ENCODE peak calls at places on chromosomes 1 and 21, in six cellular contexts. Z is K562, P is suprapubic skin, I is upper lobe of left lung, U is tibial nerve, T is transverse colon. R is an unnamed sample.

GRCh38 chr1:192201303-192201702 is 43.0 kb downstream of the RGS18 start:
- DNase-seq in I (no peak), U (no peak), Z (peak), T (no peak), P (no peak), R (no peak)

GRCh38 chr1:38114231-38114630 is 67.6 kb upstream of the POU3F1 start:
- DNase-seq in P (no peak), U (no peak), Z (no peak), I (no peak), T (no peak), R (no peak)

GRCh38 chr1:18972531-18972930 is 16.1 kb upstream of the IFFO2 start:
- DNase-seq in P (no peak), I (no peak), U (peak), Z (no peak), T (no peak), R (peak)

GRCh38 chr1:152218762-152219436 is 5.1 kb downstream of the HRNR start:
- DNase-seq in I (peak), T (no peak), U (no peak), Z (no peak), P (peak), R (no peak)

GRCh38 chr1:30737357-30738039 is 14.1 kb upstream of the MATN1 start:
- DNase-seq in U (no peak), Z (no peak), T (no peak), I (peak), P (no peak), R (no peak)

GRCh38 chr1:211372463-211372862 is 45.8 kb downstream of the TRAF5 start:
- DNase-seq in I (no peak), T (no peak), U (no peak), P (no peak), Z (peak), R (no peak)

GRCh38 chr1:208985231-208985630 is 598.3 kb upstream of the CAMK1G start:
- DNase-seq in I (no peak), T (no peak), P (no peak), U (no peak), Z (no peak), R (no peak)

GRCh38 chr1:223364685-223365382 is 858 bp upstream of the SUSD4 start:
- DNase-seq in P (no peak), I (peak), Z (peak), U (no peak), T (no peak), R (no peak)

GRCh38 chr1:168751195-168751650 is 22.2 kb upstream of the DPT start:
- DNase-seq in I (no peak), T (no peak), P (no peak), Z (no peak), U (no peak), R (no peak)

GRCh38 chr1:44050261-44050660 is 19.0 kb upstream of the SLC6A9 start:
- DNase-seq in I (no peak), T (no peak), P (peak), Z (no peak), U (no peak), R (no peak)

GRCh38 chr1:18703041-18703621 is 72.5 kb downstream of the PAX7 start:
- DNase-seq in U (no peak), T (no peak), P (no peak), Z (peak), I (no peak), R (peak)

GRCh38 chr21:45590726-45591618 is 48.7 kb upstream of the SLC19A1 start:
- DNase-seq in U (no peak), Z (peak), T (peak), P (peak), I (peak), R (no peak)

GRCh38 chr1:231643333-231644237 is 17.0 kb downstream of the DISC1 start:
- DNase-seq in P (no peak), Z (no peak), U (no peak), T (no peak), I (no peak), R (no peak)

GRCh38 chr1:207993477-207994445 is 82.8 kb upstream of the CD34 start:
- DNase-seq in Z (peak), T (no peak), U (no peak), I (no peak), P (no peak), R (peak)

GRCh38 chr1:66831529-66832239 is 30.6 kb upstream of the INSL5 start:
- DNase-seq in U (no peak), T (no peak), I (no peak), Z (no peak), P (no peak), R (no peak)

GRCh38 chr1:114468710-114469468 is 42.1 kb downstream of the TRIM33 start:
- DNase-seq in Z (no peak), I (no peak), T (no peak), P (no peak), U (no peak), R (no peak)

GRCh38 chr1:118979754-118980270 is 8.3 kb downstream of the TBX15 start:
- DNase-seq in Z (no peak), I (peak), T (no peak), P (no peak), U (no peak), R (no peak)

GRCh38 chr1:26477446-26478152 is 5.4 kb downstream of the HMGN2 start:
- DNase-seq in U (no peak), T (no peak), P (no peak), I (no peak), Z (no peak), R (no peak)

GRCh38 chr1:3557366-3557765 is 53.9 kb downstream of the MEGF6 start:
- DNase-seq in P (no peak), I (peak), T (no peak), U (no peak), Z (no peak), R (no peak)

GRCh38 chr1:57908471-57908870 is 484.6 kb upstream of the DAB1 start:
- DNase-seq in T (no peak), P (no peak), Z (no peak), U (no peak), I (no peak), R (no peak)

GRCh38 chr1:38777464-38777957 is 82.1 kb downstream of the RRAGC start:
- DNase-seq in U (no peak), T (no peak), Z (peak), P (no peak), I (no peak), R (no peak)

GRCh38 chr1:5709976-5710375 is 282.2 kb downstream of the NPHP4 start:
- DNase-seq in Z (no peak), U (no peak), I (no peak), T (no peak), P (peak), R (no peak)

GRCh38 chr1:79496129-79496528 is 489.6 kb upstream of the ADGRL4 start:
- DNase-seq in I (no peak), T (no peak), P (no peak), Z (no peak), U (no peak), R (no peak)

GRCh38 chr1:59290173-59290954 is 6.5 kb upstream of the FGGY start:
- DNase-seq in I (no peak), T (peak), Z (peak), P (no peak), U (no peak), R (peak)

GRCh38 chr1:180916771-180917170 is 4.1 kb downstream of the KIAA1614 start:
- DNase-seq in P (no peak), U (no peak), T (no peak), Z (no peak), I (peak), R (no peak)

DNA sequence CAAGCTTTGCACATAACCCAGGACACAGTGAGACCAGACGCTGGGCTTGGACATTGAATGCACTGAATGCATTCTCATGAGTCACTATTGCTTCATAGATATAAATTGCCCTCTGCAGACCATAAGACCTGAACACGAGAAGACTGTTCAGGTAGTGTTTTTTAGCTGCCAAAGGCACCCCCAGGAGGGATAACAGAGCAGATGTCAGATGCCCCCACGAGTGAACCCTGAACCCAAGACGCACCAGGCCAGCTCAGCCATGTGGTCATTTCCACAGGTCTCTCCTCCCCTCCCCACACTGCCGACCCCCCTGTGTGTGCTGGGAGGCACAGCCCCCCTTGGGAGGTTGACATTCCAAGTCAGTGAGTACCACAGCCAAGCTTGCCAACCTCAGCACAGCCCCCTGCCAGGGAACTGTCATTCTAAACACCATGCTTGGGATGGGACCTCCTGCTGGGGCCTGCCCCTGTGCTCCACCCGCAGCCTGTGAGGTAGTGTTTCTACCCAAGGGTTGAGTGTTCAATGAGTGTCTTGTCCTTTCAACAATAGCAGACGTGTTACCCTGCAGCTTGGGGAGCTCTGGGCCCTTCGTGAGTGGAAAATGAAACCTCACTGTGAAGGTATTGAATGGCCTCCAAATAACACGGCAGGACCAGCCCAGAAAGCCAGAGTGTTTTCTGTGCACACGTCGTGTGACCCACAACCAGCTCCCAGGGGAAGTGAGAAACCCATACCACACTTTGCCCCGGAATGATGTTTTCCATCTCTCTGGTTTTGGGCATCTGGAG is 68.2 kb downstream of the PSMG1 start:
- DNase-seq in U (no peak), Z (no peak), P (no peak), I (no peak), T (no peak), R (no peak)
- TF ChIP-seq EP300 in U (no peak), Z (no peak), P (no peak), I (no peak), T (no peak), R (no peak)

DNA sequence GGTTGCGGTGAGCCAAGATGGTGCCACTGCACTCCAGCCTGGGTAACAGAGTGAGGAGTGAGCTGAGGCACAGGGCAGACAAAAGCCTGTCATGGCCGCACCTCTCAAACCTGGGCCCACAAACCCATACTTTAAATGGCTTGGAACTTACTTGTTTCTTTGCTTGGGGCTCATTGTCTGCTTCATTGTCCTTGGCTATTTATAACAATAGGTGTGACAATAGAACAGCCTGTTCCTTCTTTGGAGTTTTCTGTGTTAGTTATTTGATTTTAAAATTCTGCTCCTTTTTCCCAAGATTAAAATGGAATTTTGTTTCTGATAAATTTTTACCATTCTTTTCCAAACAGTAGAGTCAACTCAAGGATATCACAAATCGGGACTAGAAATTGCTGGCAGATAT is 94.7 kb downstream of the PBX1 start:
- DNase-seq in Z (no peak), P (no peak), I (no peak), T (no peak), U (no peak), R (no peak)
- TF ChIP-seq CTCF in Z (no peak), P (no peak), I (no peak), T (no peak), U (no peak), R (no peak)

GRCh38 chr1:101996830-101997485 is at the start of gene OLFM3:
- DNase-seq in Z (no peak), P (no peak), I (peak), T (no peak), U (no peak), R (no peak)

GRCh38 chr1:101995984-101996731 is 568 bp downstream of the OLFM3 start:
- DNase-seq in T (no peak), P (no peak), U (no peak), Z (no peak), I (no peak), R (no peak)

GRCh38 chr1:102002057-102002456 is 5.3 kb upstream of the OLFM3 start:
- DNase-seq in P (no peak), I (no peak), U (no peak), T (no peak), Z (no peak), R (no peak)
- TF ChIP-seq EP300 in P (no peak), I (no peak), U (no peak), T (no peak), Z (no peak), R (no peak)

GRCh38 chr1:187471555-187471954 is 642.8 kb downstream of the PLA2G4A start:
- DNase-seq in I (no peak), U (no peak), T (no peak), Z (no peak), P (no peak), R (peak)
- TF ChIP-seq CTCF in I (no peak), U (no peak), T (no peak), Z (no peak), P (no peak), R (no peak)

DNA sequence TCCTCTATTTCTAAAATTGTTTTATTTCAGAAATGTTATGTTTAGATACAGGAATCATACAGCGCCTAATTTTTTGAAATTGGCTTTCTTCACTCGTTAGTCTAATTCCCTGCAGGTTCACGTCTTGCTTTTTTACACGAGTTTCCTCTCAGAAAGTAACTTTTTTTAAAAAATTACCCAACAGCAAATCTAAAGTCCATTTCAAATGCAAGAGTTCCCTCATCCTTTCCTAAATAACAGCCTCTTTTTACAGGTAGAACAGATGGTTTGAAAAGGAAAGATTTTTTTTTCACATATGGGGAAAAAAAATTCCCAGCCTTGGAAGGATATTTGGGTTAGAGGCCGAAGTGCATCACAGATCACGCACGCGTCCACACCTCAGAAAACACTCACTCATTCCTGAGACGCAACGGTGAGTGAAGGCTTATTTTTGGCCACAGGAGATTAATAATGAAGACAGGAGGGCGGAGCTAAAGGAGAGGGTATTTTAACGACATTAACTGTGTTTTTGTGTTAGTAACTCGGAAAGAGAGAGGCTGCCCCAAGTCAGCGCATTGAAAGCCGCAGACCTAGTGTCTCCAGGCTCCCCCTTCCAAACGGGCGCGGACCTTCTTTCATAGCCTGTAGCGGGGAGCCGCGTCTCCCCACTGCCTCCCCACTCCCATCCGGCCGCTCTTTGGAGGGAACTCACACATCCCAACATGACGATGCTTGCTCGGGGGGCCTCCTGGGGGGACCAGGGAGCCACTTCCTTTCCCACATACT is 936 bp upstream of the RIPK4 start:
- DNase-seq in P (no peak), I (no peak), T (no peak), Z (no peak), U (no peak), R (no peak)
- TF ChIP-seq EP300 in P (no peak), I (no peak), T (no peak), Z (no peak), U (no peak), R (no peak)

DNA sequence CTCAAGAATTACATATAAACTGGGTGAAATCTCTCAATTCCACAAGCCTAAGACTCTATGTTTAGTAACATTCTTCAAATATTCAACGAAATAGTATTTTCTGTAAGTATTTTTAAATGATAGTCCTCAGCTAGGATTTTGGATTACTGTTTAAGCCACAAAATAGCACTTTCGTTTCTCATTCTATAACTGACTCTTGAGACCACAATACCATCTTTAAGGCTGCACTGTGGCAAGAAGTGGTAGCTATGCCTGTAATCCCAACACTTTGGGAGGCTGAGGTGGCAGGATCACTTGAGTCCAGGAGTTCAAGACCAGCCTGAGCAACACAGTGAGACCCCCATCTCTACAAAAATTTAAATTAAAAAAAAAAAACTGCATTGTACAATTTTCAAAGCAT is 126.7 kb downstream of the CDC42BPA start:
- DNase-seq in P (no peak), T (no peak), I (no peak), U (no peak), Z (no peak), R (no peak)
- TF ChIP-seq CTCF in P (no peak), T (no peak), I (no peak), U (no peak), Z (no peak), R (no peak)

DNA sequence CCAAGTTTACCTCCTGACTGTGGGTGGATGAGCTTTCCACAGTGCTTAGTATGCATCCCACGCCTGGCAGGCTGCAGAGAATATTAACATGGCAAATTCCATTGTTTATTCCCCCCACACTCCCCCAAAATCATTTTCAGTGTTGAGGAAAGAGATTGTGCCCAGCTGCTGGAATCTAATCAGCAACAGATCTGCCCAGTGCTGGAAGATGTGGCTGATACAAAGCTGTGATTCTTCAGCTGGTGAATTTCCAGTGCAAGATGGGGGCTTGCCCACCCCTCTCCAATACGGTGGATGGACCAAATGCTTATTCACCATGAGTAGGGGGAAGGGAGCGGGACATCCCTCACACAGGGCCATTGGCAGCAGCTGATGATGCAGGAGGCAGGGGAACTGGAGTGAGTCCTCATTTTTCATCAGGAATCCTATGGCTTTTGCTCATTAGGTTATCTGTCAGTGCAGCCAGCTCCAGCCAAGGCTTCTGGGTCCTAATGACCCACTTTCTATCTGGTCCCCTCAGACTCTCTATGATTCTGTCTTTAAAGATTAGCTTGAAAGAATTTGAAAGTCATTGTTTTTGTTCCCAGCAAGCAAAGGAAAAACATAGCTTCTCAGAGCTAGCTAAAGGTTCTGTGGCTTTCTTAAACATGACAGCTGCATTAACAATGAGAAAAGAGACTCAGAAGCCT is 39.8 kb upstream of the KCNA3 start:
- DNase-seq in Z (peak), U (no peak), I (no peak), P (no peak), T (no peak), R (no peak)
- TF ChIP-seq EP300 in Z (no peak), U (no peak), I (no peak), P (no peak), T (no peak), R (no peak)

DNA sequence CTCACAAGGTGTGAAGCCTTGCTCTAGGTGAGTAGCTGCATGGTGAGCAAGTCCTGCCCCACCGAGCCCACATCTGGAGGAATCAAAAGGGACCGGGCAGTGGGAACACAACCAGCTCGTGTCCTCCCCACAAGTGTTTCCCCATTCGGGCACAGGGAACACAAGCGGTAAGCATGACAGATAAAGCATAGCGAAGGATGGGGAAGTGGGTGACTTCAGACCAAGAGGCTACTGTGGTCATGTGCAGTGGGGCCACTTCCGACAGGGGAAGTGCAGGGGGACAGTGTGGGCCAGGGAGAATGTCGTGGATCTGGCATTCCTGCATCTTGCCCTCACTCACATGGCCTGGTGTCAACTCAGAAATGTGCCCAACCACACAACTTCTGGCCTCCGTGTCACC is 306.2 kb downstream of the FAM72C start:
- DNase-seq in P (no peak), I (no peak), Z (no peak), U (no peak), T (no peak), R (no peak)
- TF ChIP-seq CTCF in P (no peak), I (no peak), Z (no peak), U (no peak), T (no peak), R (no peak)

DNA sequence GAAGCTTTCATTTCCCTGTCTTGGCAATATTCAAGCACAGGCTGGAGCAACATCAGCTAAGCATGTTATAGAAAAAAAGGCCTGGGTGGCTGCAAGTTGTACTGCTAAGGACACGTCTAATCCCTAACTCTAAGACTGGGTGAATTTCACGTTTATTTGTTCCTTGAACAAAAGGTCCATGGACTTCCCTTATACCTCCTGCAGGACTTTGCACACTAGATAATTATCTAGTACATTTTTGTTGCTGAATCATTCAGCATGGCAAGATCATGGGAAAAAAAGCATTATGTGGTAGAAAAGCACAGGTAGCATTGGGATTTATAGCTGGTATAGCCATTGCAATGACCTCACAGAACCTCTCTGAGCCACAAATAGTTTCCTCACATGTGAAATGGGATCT is 130.7 kb upstream of the DMRTA2 start:
- DNase-seq in P (no peak), Z (no peak), T (no peak), I (no peak), U (no peak), R (no peak)
- TF ChIP-seq EP300 in P (no peak), Z (no peak), T (no peak), I (no peak), U (no peak), R (no peak)